ENCODE peak calls at places on chromosomes 4 and X, in eight cellular contexts. D is mammary epithelial cell, G is GM23338, S is OCI-LY7, Y is SK-N-SH, N is astrocyte, P is DND-41, X is keratinocyte. C is an unnamed sample.

GRCh38 chr4:109969087-109969486 is 56.4 kb downstream of the EGF start:
- DNase-seq in N (no peak), P (no peak), Y (no peak), D (no peak), S (no peak), X (no peak), G (no peak), C (no peak)

GRCh38 chrX:44082829-44083228 is 109.6 kb upstream of the NDP start:
- DNase-seq in P (no peak), D (no peak), S (no peak), X (no peak), Y (no peak), N (no peak), G (no peak), C (no peak)

GRCh38 chrX:41137589-41137988 is 52.3 kb downstream of the USP9X start:
- DNase-seq in D (no peak), N (no peak), G (peak; percentile 20), P (no peak), S (peak; percentile 19), Y (no peak), X (no peak), C (no peak)

GRCh38 chr4:113582737-113583136 is 178.8 kb downstream of the CAMK2D start:
- DNase-seq in X (no peak), P (no peak), D (no peak), N (no peak), G (no peak), Y (no peak), S (no peak), C (no peak)

GRCh38 chr4:152079543-152080293 is 318.9 kb upstream of the GATB start:
- DNase-seq in Y (no peak), N (no peak), P (peak; percentile 98), G (no peak), S (peak; percentile 17), X (no peak), D (no peak), C (no peak)

GRCh38 chr4:27921236-27921635 is 1060.6 kb downstream of the STIM2 start:
- DNase-seq in P (no peak), D (peak; percentile 3), G (no peak), Y (no peak), X (no peak), S (no peak), N (no peak), C (no peak)

GRCh38 chr4:7124643-7125442 is 57.0 kb upstream of the GRPEL1 start:
- DNase-seq in S (peak; percentile 11), Y (no peak), N (peak; percentile 95), P (no peak), D (peak; percentile 23), X (no peak), G (peak; percentile 33), C (peak; percentile 48)

GRCh38 chrX:47212381-47213293 is 5.8 kb upstream of the CDK16 start:
- DNase-seq in X (no peak), S (no peak), P (no peak), G (no peak), Y (peak; percentile 39), N (no peak), D (no peak), C (no peak)

GRCh38 chr4:89847571-89848325 is 10.8 kb upstream of the SNCA start:
- DNase-seq in X (peak; percentile 21), D (peak; percentile 71), G (no peak), S (no peak), P (no peak), Y (no peak), N (no peak), C (no peak)

GRCh38 chrX:49919617-49920016 is 2.8 kb upstream of the CLCN5 start:
- DNase-seq in G (peak; percentile 56), X (no peak), Y (peak; percentile 56), P (peak; percentile 8), S (peak; percentile 27), N (peak; percentile 27), D (no peak), C (peak; percentile 67)

GRCh38 chr4:189912170-189912569 is 28.5 kb upstream of the FRG1 start:
- DNase-seq in X (no peak), S (peak; percentile 35), G (peak; percentile 56), Y (no peak), D (peak; percentile 1), N (no peak), P (no peak), C (no peak)

GRCh38 chr4:153001626-153002025 is 65.5 kb downstream of the FHDC1 start:
- DNase-seq in S (no peak), G (no peak), D (no peak), P (no peak), N (no peak), Y (no peak), X (no peak), C (no peak)

GRCh38 chr4:16967722-16968121 is 69.3 kb upstream of the LDB2 start:
- DNase-seq in D (no peak), P (no peak), S (no peak), Y (no peak), X (no peak), G (no peak), N (peak; percentile 44), C (no peak)

GRCh38 chr4:153151535-153152452 is 52.4 kb upstream of the TRIM2 start:
- DNase-seq in N (peak; percentile 50), P (peak; percentile 88), Y (peak; percentile 39), S (no peak), X (no peak), D (peak; percentile 19), G (peak; percentile 98), C (peak; percentile 92)

GRCh38 chr4:98976716-98977115 is 18.8 kb upstream of the METAP1 start:
- DNase-seq in N (peak; percentile 58), P (no peak), X (no peak), S (no peak), Y (no peak), G (no peak), D (peak; percentile 52), C (no peak)
- H2AFZ ChIP-seq in N (no peak overlapping the region), P (no peak overlapping the region), X (no peak overlapping the region), S (no peak overlapping the region), Y (no peak overlapping the region), G (no peak overlapping the region), D (peak overlapping the region; percentile 27), C (no peak overlapping the region)

DNA sequence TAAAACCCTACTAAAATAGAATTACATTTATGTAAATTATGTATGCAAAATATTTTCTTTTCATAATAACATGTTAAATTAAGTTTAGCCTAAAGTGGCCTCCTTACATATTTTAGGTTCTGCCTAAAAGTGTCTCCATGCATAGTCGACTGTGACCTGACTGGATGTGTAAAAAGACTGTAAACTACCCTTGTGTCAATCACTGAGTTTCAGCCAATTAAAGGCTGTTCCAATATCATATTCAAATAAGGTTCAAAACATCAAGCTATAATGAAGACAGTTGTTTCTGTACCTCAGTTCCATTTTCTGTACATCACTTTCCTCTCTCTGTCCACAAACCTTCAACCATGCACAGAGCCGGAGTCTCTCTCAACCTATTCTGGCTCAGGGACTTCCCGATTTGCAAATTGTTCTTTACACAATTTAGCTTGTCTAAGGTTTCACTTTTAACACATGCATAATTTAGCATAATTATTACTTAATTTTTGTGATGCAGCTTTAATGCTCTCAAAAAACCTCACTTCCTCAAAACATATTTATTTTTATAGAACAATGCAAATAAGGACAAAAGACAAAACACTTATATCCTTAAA is 60.1 kb downstream of the SH3RF1 start:
- DNase-seq in D (no peak), Y (no peak), N (no peak), G (no peak), S (no peak), X (no peak), P (no peak), C (no peak)
- H3K79me2 ChIP-seq in D (peaks cover 71% of the 10 kb centered on the region), Y (peaks cover 100% of the 10 kb centered on the region), N (peaks cover 92% of the 10 kb centered on the region), G (peaks cover 55% of the 10 kb centered on the region), S (no peaks in the 10 kb centered on the region), X (peaks cover 48% of the 10 kb centered on the region), P (no peaks in the 10 kb centered on the region), C (peaks cover 80% of the 10 kb centered on the region)

GRCh38 chr4:177282284-177282683 is 27.4 kb upstream of the NEIL3 start:
- DNase-seq in N (no peak), G (no peak), S (no peak), P (no peak), X (no peak), Y (peak; percentile 51), D (no peak), C (no peak)
- TF ChIP-seq CTCF in N (no peak), G (no peak), S (no peak), P (no peak), X (no peak), Y (no peak), D (no peak), C (no peak)

GRCh38 chr4:102172341-102172740 is 172.9 kb downstream of the SLC39A8 start:
- DNase-seq in N (peak; percentile 36), Y (no peak), S (no peak), P (no peak), X (no peak), D (no peak), G (peak; percentile 33), C (no peak)

GRCh38 chr4:102170910-102171309 is 174.4 kb downstream of the SLC39A8 start:
- DNase-seq in Y (no peak), D (no peak), X (no peak), S (no peak), G (no peak), N (no peak), P (no peak), C (no peak)

GRCh38 chr4:102169345-102169744 is 175.9 kb downstream of the SLC39A8 start:
- DNase-seq in Y (peak; percentile 55), G (peak; percentile 52), X (no peak), N (no peak), S (no peak), P (peak; percentile 31), D (no peak), C (peak; percentile 27)

GRCh38 chr4:102180080-102180479 is 165.2 kb downstream of the SLC39A8 start:
- DNase-seq in G (no peak), X (no peak), N (no peak), D (no peak), S (no peak), Y (peak; percentile 33), P (no peak), C (no peak)

DNA sequence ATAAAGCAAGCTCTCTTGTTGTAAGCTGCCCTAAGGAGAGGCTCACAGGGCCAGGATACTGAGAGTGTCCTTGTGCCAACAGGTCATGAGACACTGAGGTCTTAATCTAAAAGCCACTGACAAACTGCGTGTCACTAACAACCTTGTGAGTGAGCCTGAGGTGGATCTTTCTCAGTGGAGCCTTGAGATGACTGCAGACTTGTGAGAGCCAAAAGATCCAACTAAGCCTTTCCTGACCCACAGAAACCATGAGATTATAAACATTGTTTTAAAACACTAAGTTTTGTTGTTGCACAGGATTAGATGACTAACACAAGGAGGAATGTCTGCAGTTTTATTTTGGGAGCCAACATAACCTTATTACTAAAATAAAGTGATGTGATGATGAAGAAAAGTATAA is 170.5 kb downstream of the SLC39A8 start:
- DNase-seq in D (peak; percentile 61), S (no peak), P (no peak), Y (no peak), N (peak; percentile 81), X (no peak), G (no peak), C (no peak)
- H2AFZ ChIP-seq in D (no peak overlapping the region), S (no peak overlapping the region), P (no peak overlapping the region), Y (peak overlapping the region; percentile 80), N (peak overlapping the region; percentile 11), X (no peak overlapping the region), G (peak overlapping the region; percentile 5), C (no peak overlapping the region)

GRCh38 chr4:157775971-157776370 is 396.9 kb downstream of the GASK1B start:
- DNase-seq in S (no peak), D (no peak), X (no peak), G (no peak), Y (no peak), N (no peak), P (no peak), C (no peak)
- H3K79me2 ChIP-seq in S (no peaks in the 10 kb centered on the region), D (no peaks in the 10 kb centered on the region), X (no peaks in the 10 kb centered on the region), G (no peaks in the 10 kb centered on the region), Y (no peaks in the 10 kb centered on the region), N (no peaks in the 10 kb centered on the region), P (no peaks in the 10 kb centered on the region), C (no peaks in the 10 kb centered on the region)

C was measured in hepatocyte.